ENCODE peak calls at places on chromosomes 5 and 9, in nine cellular contexts. E, M, D, U, Y, V, C, O and P are unnamed samples.
A peak's percentile ranks its signal among the peaks of the same experiment; 100 is the strongest.

GRCh38 chr9:107734231-107735014 is 244.9 kb upstream of the KLF4 start:
- DNase-seq in E (no peak), U (no peak), C (peak; percentile 96), O (no peak), D (no peak), Y (no peak), V (peak; percentile 50), M (no peak), P (no peak)

GRCh38 chr9:108885643-108886348 is 23.7 kb downstream of the ACTL7A start:
- DNase-seq in D (peak; percentile 75), U (no peak), M (no peak), E (no peak), C (peak; percentile 84), V (peak; percentile 81), O (peak; percentile 73), Y (peak; percentile 73), P (no peak)

GRCh38 chr9:102631559-102631958 is 363.6 kb upstream of the CYLC2 start:
- DNase-seq in V (no peak), E (no peak), U (no peak), O (no peak), Y (no peak), C (no peak), D (peak; percentile 14), M (no peak), P (no peak)

GRCh38 chr9:127290666-127291065 is 26.1 kb downstream of the GARNL3 start:
- DNase-seq in M (no peak), E (no peak), O (no peak), U (no peak), C (no peak), D (no peak), V (no peak), Y (no peak), P (no peak)

GRCh38 chr5:83433891-83434290 is 37.7 kb upstream of the VCAN start:
- DNase-seq in M (no peak), V (no peak), U (no peak), O (no peak), C (peak; percentile 13), D (no peak), E (no peak), Y (no peak), P (no peak)

GRCh38 chr5:1105350-1106265 is 6.3 kb downstream of the SLC12A7 start:
- DNase-seq in Y (peak; percentile 72), V (no peak), D (no peak), M (no peak), O (peak; percentile 68), C (no peak), E (no peak), U (no peak), P (no peak)

GRCh38 chr5:96114736-96115466 is 153.2 kb upstream of the ELL2 start:
- DNase-seq in Y (no peak), C (peak; percentile 70), O (no peak), U (no peak), V (peak; percentile 43), E (no peak), D (peak; percentile 51), M (no peak), P (no peak)

GRCh38 chr9:61665829-61666228 is 476.0 kb downstream of the SPATA31A7 start:
- DNase-seq in M (no peak), E (peak; percentile 17), C (no peak), D (no peak), U (no peak), V (no peak), O (no peak), Y (no peak), P (no peak)

GRCh38 chr5:17094830-17095229 is 122.6 kb upstream of the BASP1 start:
- DNase-seq in Y (no peak), M (no peak), D (no peak), U (no peak), O (no peak), E (no peak), C (peak; percentile 28), V (no peak), P (no peak)

GRCh38 chr5:177132504-177133118 is 962 bp upstream of the NSD1 start:
- DNase-seq in D (no peak), Y (peak; percentile 71), U (peak; percentile 45), C (no peak), E (peak; percentile 79), O (no peak), M (no peak), V (no peak), P (peak; percentile 77)

GRCh38 chr5:102869230-102869629 is 114.1 kb downstream of the PAM start:
- DNase-seq in M (no peak), O (no peak), V (no peak), Y (no peak), C (no peak), E (no peak), D (no peak), U (no peak), P (no peak)

GRCh38 chr5:137220523-137220927 is 278.6 kb downstream of the SPOCK1 start:
- DNase-seq in Y (peak; percentile 42), C (peak; percentile 78), U (peak; percentile 14), E (peak; percentile 38), M (no peak), V (peak; percentile 66), D (peak; percentile 55), O (peak; percentile 39), P (no peak)

DNA sequence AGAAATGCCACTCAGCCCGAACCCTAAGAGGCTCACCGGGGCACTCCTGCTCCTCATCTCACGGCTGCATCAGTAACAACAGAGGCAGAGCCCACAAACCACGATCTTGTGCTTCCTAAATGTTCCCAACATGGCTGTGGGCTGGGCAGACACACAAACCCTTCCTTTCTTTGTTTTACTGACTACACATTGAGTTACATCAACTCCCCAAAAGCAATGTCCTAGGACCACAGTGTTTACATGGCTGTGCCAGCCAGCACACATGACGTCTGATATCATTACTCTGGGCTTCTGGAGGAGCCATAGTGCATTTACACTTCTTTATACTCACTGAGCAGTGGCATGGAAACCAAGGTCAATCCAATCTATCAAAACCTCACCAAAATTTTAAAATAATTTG is 101.4 kb downstream of the LHFPL2 start:
- DNase-seq in V (peak; percentile 59), U (no peak), D (no peak), Y (no peak), O (no peak), C (peak; percentile 88), E (no peak), M (no peak), P (no peak)
- TF ChIP-seq CTCF in V (no peak), U (no peak), D (no peak), Y (no peak), O (no peak), C (no peak), E (no peak), M (no peak), P (no peak)

DNA sequence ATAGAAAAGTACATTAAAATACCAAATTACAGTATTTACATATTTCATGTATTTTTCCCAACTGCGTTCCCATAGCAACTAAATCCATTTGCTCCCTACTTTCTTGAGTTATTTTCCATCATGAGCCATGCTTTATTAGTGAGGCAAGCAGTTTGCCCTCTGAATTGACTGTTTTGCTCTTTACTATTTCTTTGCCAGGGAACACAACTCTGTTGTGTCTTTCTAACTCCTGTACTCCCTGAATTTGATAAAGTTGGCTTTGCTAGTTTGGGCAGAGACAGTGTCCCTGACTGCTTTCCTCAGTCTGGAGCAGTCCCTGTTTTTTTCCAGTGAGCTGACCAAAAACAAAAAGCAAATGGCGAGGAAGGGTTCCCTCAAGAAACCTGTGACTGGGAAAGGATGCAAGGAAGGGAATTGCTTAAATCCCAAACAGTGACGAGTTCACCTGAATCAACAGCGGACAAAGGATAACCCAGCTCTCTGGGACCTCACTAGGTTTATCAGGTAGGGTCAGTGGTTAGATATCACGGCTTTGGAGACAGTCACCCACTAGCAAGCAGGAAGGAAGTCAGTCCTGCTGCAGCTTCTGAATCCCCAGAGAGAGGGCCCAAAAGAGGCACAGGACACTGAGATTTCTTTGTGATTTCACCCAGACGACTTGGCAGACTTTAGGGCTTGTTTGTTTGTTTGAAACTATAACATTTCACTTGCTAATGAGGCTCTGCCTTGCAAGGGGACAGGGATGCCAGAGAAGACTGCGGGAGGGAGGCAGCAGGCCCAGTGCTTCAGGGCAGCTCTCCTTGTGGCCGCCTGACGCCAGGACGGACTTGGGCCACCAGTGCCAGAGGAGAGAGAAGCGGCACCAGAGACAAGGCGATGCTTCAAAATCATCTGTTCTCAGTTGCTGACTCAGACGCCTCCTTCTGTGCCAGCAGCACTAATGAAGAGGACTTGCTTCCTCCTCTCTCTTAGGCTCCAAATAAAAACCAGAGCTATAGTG is 275.8 kb upstream of the SLC30A5 start:
- DNase-seq in O (no peak), D (no peak), C (no peak), E (no peak), M (no peak), U (no peak), V (no peak), Y (no peak), P (no peak)
- TF ChIP-seq CTCF in O (no peak), D (no peak), C (no peak), E (no peak), M (no peak), U (no peak), V (no peak), Y (no peak), P (no peak)

DNA sequence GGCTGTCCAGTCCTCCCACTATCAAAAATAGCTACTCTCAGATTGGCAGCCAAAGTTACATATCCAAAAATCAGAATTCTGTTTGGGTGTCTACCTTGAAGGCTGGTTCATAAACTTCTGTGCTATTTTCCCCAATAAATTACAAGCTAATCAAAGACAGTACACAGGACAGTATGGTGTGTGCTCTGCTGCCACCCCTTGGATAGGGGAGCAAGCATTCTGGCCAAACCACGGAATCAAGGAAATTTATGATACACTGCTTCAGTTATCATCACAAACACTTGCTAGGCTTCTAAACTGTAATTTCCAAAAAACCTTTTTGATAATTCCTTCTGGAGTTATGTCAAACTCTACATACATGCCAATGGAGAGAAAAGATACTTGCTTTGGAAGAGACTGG is 15.9 kb downstream of the ETF1 start:
- DNase-seq in V (no peak), C (no peak), M (no peak), E (no peak), U (no peak), D (no peak), O (no peak), Y (no peak), P (no peak)
- TF ChIP-seq CTCF in V (no peak), C (peak; percentile 6), M (no peak), E (no peak), U (no peak), D (no peak), O (no peak), Y (no peak), P (no peak)

GRCh38 chr5:159777049-159777448 is 139.2 kb upstream of the ADRA1B start:
- DNase-seq in O (no peak), E (no peak), M (no peak), U (no peak), V (no peak), D (no peak), Y (no peak), C (peak; percentile 12), P (no peak)

GRCh38 chr5:159774476-159775031 is 141.7 kb upstream of the ADRA1B start:
- DNase-seq in D (no peak), U (no peak), C (no peak), O (no peak), Y (no peak), V (no peak), M (no peak), E (no peak), P (no peak)

GRCh38 chr5:159775890-159776289 is 140.4 kb upstream of the ADRA1B start:
- DNase-seq in M (no peak), Y (no peak), C (peak; percentile 10), O (no peak), E (no peak), D (no peak), U (no peak), V (peak; percentile 44), P (no peak)

GRCh38 chr5:159772698-159773061 is 143.6 kb upstream of the ADRA1B start:
- DNase-seq in E (no peak), M (no peak), U (no peak), Y (no peak), O (no peak), C (no peak), V (no peak), D (no peak), P (no peak)

GRCh38 chr5:159773062-159773924 is 143.0 kb upstream of the ADRA1B start:
- DNase-seq in C (peak; percentile 90), D (peak; percentile 90), U (peak; percentile 34), Y (peak; percentile 82), M (peak; percentile 88), E (peak; percentile 94), V (peak; percentile 95), O (peak; percentile 82), P (peak; percentile 72)
- TF ChIP-seq CTCF in C (peak; percentile 46), D (peak; percentile 27), U (no peak), Y (no peak), M (peak; percentile 41), E (no peak), V (peak; percentile 11), O (peak; percentile 38), P (no peak)